ENCODE peak calls at places on chromosomes 12 and 14, in nine cellular contexts. One of them, this sample, is unnamed.

GRCh38 chr14:75306917-75307699 is 28.5 kb downstream of the FOS start:
- DNase-seq in cardiac muscle cell: no peak
- DNase-seq in BJ: no peak
- DNase-seq in ELR: peak
- DNase-seq in activated T-helper 1 cell treated with Interleukin-2 at 50 U/mL for 16 hours: no peak
- DNase-seq in HEK293T: peak
- DNase-seq in psoas muscle: no peak
- DNase-seq in ecto neural progenitor cell: no peak
- DNase-seq in SW480: peak
- DNase-seq in this sample: no peak

GRCh38 chr14:69708049-69708448 is 58.9 kb upstream of the SRSF5 start:
- DNase-seq in cardiac muscle cell: no peak
- DNase-seq in BJ: no peak
- DNase-seq in ELR: no peak
- DNase-seq in activated T-helper 1 cell treated with Interleukin-2 at 50 U/mL for 16 hours: no peak
- DNase-seq in HEK293T: no peak
- DNase-seq in psoas muscle: no peak
- DNase-seq in ecto neural progenitor cell: no peak
- DNase-seq in SW480: no peak
- DNase-seq in this sample: no peak

GRCh38 chr12:86186449-86186848 is 69.7 kb downstream of the MGAT4C start:
- DNase-seq in cardiac muscle cell: peak
- DNase-seq in BJ: no peak
- DNase-seq in ELR: peak
- DNase-seq in activated T-helper 1 cell treated with Interleukin-2 at 50 U/mL for 16 hours: no peak
- DNase-seq in HEK293T: peak
- DNase-seq in psoas muscle: no peak
- DNase-seq in ecto neural progenitor cell: no peak
- DNase-seq in SW480: no peak
- DNase-seq in this sample: no peak

GRCh38 chr12:131103614-131104463 is 150.1 kb downstream of the ADGRD1 start:
- DNase-seq in cardiac muscle cell: no peak
- DNase-seq in BJ: no peak
- DNase-seq in ELR: no peak
- DNase-seq in activated T-helper 1 cell treated with Interleukin-2 at 50 U/mL for 16 hours: no peak
- DNase-seq in HEK293T: no peak
- DNase-seq in psoas muscle: no peak
- DNase-seq in ecto neural progenitor cell: peak
- DNase-seq in SW480: no peak
- DNase-seq in this sample: no peak

GRCh38 chr14:20609215-20610001 is 18.2 kb upstream of the RNASE12 start:
- DNase-seq in cardiac muscle cell: peak
- DNase-seq in BJ: no peak
- DNase-seq in ELR: peak
- DNase-seq in activated T-helper 1 cell treated with Interleukin-2 at 50 U/mL for 16 hours: peak
- DNase-seq in HEK293T: peak
- DNase-seq in psoas muscle: peak
- DNase-seq in ecto neural progenitor cell: peak
- DNase-seq in SW480: peak
- DNase-seq in this sample: peak

GRCh38 chr12:29405561-29405960 is 24.6 kb upstream of the ERGIC2 start:
- DNase-seq in cardiac muscle cell: no peak
- DNase-seq in BJ: no peak
- DNase-seq in ELR: no peak
- DNase-seq in activated T-helper 1 cell treated with Interleukin-2 at 50 U/mL for 16 hours: no peak
- DNase-seq in HEK293T: no peak
- DNase-seq in psoas muscle: no peak
- DNase-seq in ecto neural progenitor cell: no peak
- DNase-seq in SW480: no peak
- DNase-seq in this sample: no peak

GRCh38 chr14:70254476-70254961 is 65.8 kb upstream of the SLC8A3 start:
- DNase-seq in cardiac muscle cell: peak
- DNase-seq in BJ: no peak
- DNase-seq in ELR: peak
- DNase-seq in activated T-helper 1 cell treated with Interleukin-2 at 50 U/mL for 16 hours: no peak
- DNase-seq in HEK293T: peak
- DNase-seq in psoas muscle: peak
- DNase-seq in ecto neural progenitor cell: peak
- DNase-seq in SW480: peak
- DNase-seq in this sample: peak

GRCh38 chr14:69366761-69367160 is 31.3 kb downstream of the ERH start:
- DNase-seq in cardiac muscle cell: no peak
- DNase-seq in BJ: no peak
- DNase-seq in ELR: no peak
- DNase-seq in activated T-helper 1 cell treated with Interleukin-2 at 50 U/mL for 16 hours: no peak
- DNase-seq in HEK293T: no peak
- DNase-seq in psoas muscle: no peak
- DNase-seq in ecto neural progenitor cell: no peak
- DNase-seq in SW480: no peak
- DNase-seq in this sample: no peak

GRCh38 chr12:53601296-53601847 is 24.8 kb downstream of the ATF7 start:
- DNase-seq in cardiac muscle cell: no peak
- DNase-seq in BJ: no peak
- DNase-seq in ELR: no peak
- DNase-seq in activated T-helper 1 cell treated with Interleukin-2 at 50 U/mL for 16 hours: no peak
- DNase-seq in HEK293T: no peak
- DNase-seq in psoas muscle: no peak
- DNase-seq in ecto neural progenitor cell: no peak
- DNase-seq in SW480: no peak
- DNase-seq in this sample: no peak

GRCh38 chr14:75418779-75419768 is 8.7 kb upstream of the JDP2 start:
- DNase-seq in cardiac muscle cell: peak
- DNase-seq in BJ: no peak
- DNase-seq in ELR: no peak
- DNase-seq in activated T-helper 1 cell treated with Interleukin-2 at 50 U/mL for 16 hours: no peak
- DNase-seq in HEK293T: peak
- DNase-seq in psoas muscle: no peak
- DNase-seq in ecto neural progenitor cell: peak
- DNase-seq in SW480: peak
- DNase-seq in this sample: no peak

GRCh38 chr12:25769076-25769945 is 189.2 kb upstream of the RASSF8 start:
- DNase-seq in cardiac muscle cell: peak
- DNase-seq in BJ: no peak
- DNase-seq in ELR: peak
- DNase-seq in activated T-helper 1 cell treated with Interleukin-2 at 50 U/mL for 16 hours: no peak
- DNase-seq in HEK293T: no peak
- DNase-seq in psoas muscle: no peak
- DNase-seq in ecto neural progenitor cell: no peak
- DNase-seq in SW480: peak
- DNase-seq in this sample: peak

GRCh38 chr12:95942106-95942531 is 295 bp downstream of the CCDC38 start:
- DNase-seq in cardiac muscle cell: no peak
- DNase-seq in BJ: no peak
- DNase-seq in ELR: no peak
- DNase-seq in activated T-helper 1 cell treated with Interleukin-2 at 50 U/mL for 16 hours: no peak
- DNase-seq in HEK293T: no peak
- DNase-seq in psoas muscle: no peak
- DNase-seq in ecto neural progenitor cell: no peak
- DNase-seq in SW480: no peak
- DNase-seq in this sample: no peak

GRCh38 chr12:7628401-7628961 is 37.2 kb downstream of the APOBEC1 start:
- DNase-seq in cardiac muscle cell: no peak
- DNase-seq in BJ: no peak
- DNase-seq in ELR: no peak
- DNase-seq in activated T-helper 1 cell treated with Interleukin-2 at 50 U/mL for 16 hours: no peak
- DNase-seq in HEK293T: no peak
- DNase-seq in psoas muscle: peak
- DNase-seq in ecto neural progenitor cell: peak
- DNase-seq in SW480: no peak
- DNase-seq in this sample: no peak

GRCh38 chr14:59438148-59438766 is 26.9 kb downstream of the GPR135 start:
- DNase-seq in cardiac muscle cell: peak
- DNase-seq in BJ: no peak
- DNase-seq in ELR: peak
- DNase-seq in activated T-helper 1 cell treated with Interleukin-2 at 50 U/mL for 16 hours: no peak
- DNase-seq in HEK293T: no peak
- DNase-seq in psoas muscle: no peak
- DNase-seq in ecto neural progenitor cell: no peak
- DNase-seq in SW480: peak
- DNase-seq in this sample: peak

GRCh38 chr12:21800011-21800410 is 25.5 kb upstream of the KCNJ8 start:
- DNase-seq in cardiac muscle cell: no peak
- DNase-seq in BJ: no peak
- DNase-seq in ELR: no peak
- DNase-seq in activated T-helper 1 cell treated with Interleukin-2 at 50 U/mL for 16 hours: no peak
- DNase-seq in HEK293T: no peak
- DNase-seq in psoas muscle: no peak
- DNase-seq in ecto neural progenitor cell: no peak
- DNase-seq in SW480: no peak
- DNase-seq in this sample: no peak

GRCh38 chr12:5944688-5945070 is 380 bp downstream of the ANO2 start:
- DNase-seq in cardiac muscle cell: peak
- DNase-seq in BJ: no peak
- DNase-seq in ELR: no peak
- DNase-seq in activated T-helper 1 cell treated with Interleukin-2 at 50 U/mL for 16 hours: no peak
- DNase-seq in HEK293T: no peak
- DNase-seq in psoas muscle: no peak
- DNase-seq in ecto neural progenitor cell: no peak
- DNase-seq in SW480: peak
- DNase-seq in this sample: no peak

GRCh38 chr14:87152701-87153100 is 840.3 kb downstream of the GALC start:
- DNase-seq in cardiac muscle cell: no peak
- DNase-seq in BJ: no peak
- DNase-seq in ELR: no peak
- DNase-seq in activated T-helper 1 cell treated with Interleukin-2 at 50 U/mL for 16 hours: no peak
- DNase-seq in HEK293T: no peak
- DNase-seq in psoas muscle: no peak
- DNase-seq in ecto neural progenitor cell: no peak
- DNase-seq in SW480: no peak
- DNase-seq in this sample: no peak

GRCh38 chr12:122834921-122835692 is at the start of gene HIP1R:
- DNase-seq in cardiac muscle cell: no peak
- DNase-seq in BJ: no peak
- DNase-seq in ELR: peak
- DNase-seq in activated T-helper 1 cell treated with Interleukin-2 at 50 U/mL for 16 hours: peak
- DNase-seq in HEK293T: peak
- DNase-seq in psoas muscle: no peak
- DNase-seq in ecto neural progenitor cell: peak
- DNase-seq in SW480: no peak
- DNase-seq in this sample: peak

GRCh38 chr14:100827751-100828447 is 2.0 kb downstream of the MEG3 start:
- DNase-seq in cardiac muscle cell: peak
- DNase-seq in BJ: no peak
- DNase-seq in ELR: peak
- DNase-seq in activated T-helper 1 cell treated with Interleukin-2 at 50 U/mL for 16 hours: no peak
- DNase-seq in HEK293T: no peak
- DNase-seq in psoas muscle: no peak
- DNase-seq in ecto neural progenitor cell: no peak
- DNase-seq in SW480: no peak
- DNase-seq in this sample: peak

GRCh38 chr14:64663174-64663573 is 41.0 kb upstream of the PLEKHG3 start:
- DNase-seq in cardiac muscle cell: no peak
- DNase-seq in BJ: no peak
- DNase-seq in ELR: no peak
- DNase-seq in activated T-helper 1 cell treated with Interleukin-2 at 50 U/mL for 16 hours: no peak
- DNase-seq in HEK293T: no peak
- DNase-seq in psoas muscle: no peak
- DNase-seq in ecto neural progenitor cell: no peak
- DNase-seq in SW480: peak
- DNase-seq in this sample: no peak

GRCh38 chr14:93959239-93960107 is 16.9 kb downstream of the ASB2 start:
- DNase-seq in cardiac muscle cell: peak
- DNase-seq in BJ: peak
- DNase-seq in ELR: peak
- DNase-seq in activated T-helper 1 cell treated with Interleukin-2 at 50 U/mL for 16 hours: peak
- DNase-seq in HEK293T: peak
- DNase-seq in psoas muscle: peak
- DNase-seq in ecto neural progenitor cell: no peak
- DNase-seq in SW480: peak
- DNase-seq in this sample: peak

GRCh38 chr12:119328111-119328510 is 6.4 kb upstream of the CCDC60 start:
- DNase-seq in cardiac muscle cell: no peak
- DNase-seq in BJ: no peak
- DNase-seq in ELR: no peak
- DNase-seq in activated T-helper 1 cell treated with Interleukin-2 at 50 U/mL for 16 hours: no peak
- DNase-seq in HEK293T: peak
- DNase-seq in psoas muscle: no peak
- DNase-seq in ecto neural progenitor cell: peak
- DNase-seq in SW480: peak
- DNase-seq in this sample: no peak

GRCh38 chr12:104412681-104413080 is 44.1 kb upstream of the CHST11 start:
- DNase-seq in cardiac muscle cell: no peak
- DNase-seq in BJ: no peak
- DNase-seq in ELR: no peak
- DNase-seq in activated T-helper 1 cell treated with Interleukin-2 at 50 U/mL for 16 hours: no peak
- DNase-seq in HEK293T: no peak
- DNase-seq in psoas muscle: no peak
- DNase-seq in ecto neural progenitor cell: no peak
- DNase-seq in SW480: no peak
- DNase-seq in this sample: no peak

GRCh38 chr12:42402821-42403411 is 76.9 kb downstream of the PPHLN1 start:
- DNase-seq in cardiac muscle cell: no peak
- DNase-seq in BJ: no peak
- DNase-seq in ELR: no peak
- DNase-seq in activated T-helper 1 cell treated with Interleukin-2 at 50 U/mL for 16 hours: no peak
- DNase-seq in HEK293T: no peak
- DNase-seq in psoas muscle: no peak
- DNase-seq in ecto neural progenitor cell: no peak
- DNase-seq in SW480: no peak
- DNase-seq in this sample: no peak

This sample was measured in EL.